ENCODE peak calls at places on chromosomes 7 and 10, in nine cellular contexts. G is AG20443; J is mesothelial cell of epicardium; S is left ventricle myocardium superior; B is stimulated activated naive B cell treated with anti-CD40 and anti-IgM and Interleukin-4, amounts not matched to agents 10 μg/mL and 1 μg/mL and 100 μg/mL, for 72 hours; I is PC-9; K is GM10248; W is epithelial cell of esophagus; N is cardiac muscle cell. U is an unnamed sample.

GRCh38 chr7:19020711-19021110 is 96.7 kb downstream of the TWIST1 start:
- DNase-seq in N (no peak), B (no peak), G (no peak), W (peak; percentile 85), I (peak; percentile 28), J (no peak), K (no peak), S (no peak), U (no peak)

GRCh38 chr7:51160990-51161615 is 155.5 kb downstream of the COBL start:
- DNase-seq in N (peak; percentile 87), K (peak; percentile 51), S (peak; percentile 74), J (peak; percentile 37), W (peak; percentile 70), B (peak; percentile 42), G (peak; percentile 79), I (peak; percentile 57), U (peak; percentile 87)

GRCh38 chr7:130289478-130289877 is 3.5 kb upstream of the CPA4 start:
- DNase-seq in G (no peak), B (no peak), S (no peak), W (no peak), I (no peak), K (no peak), J (no peak), N (no peak), U (no peak)

GRCh38 chr7:79272066-79272669 is 181.3 kb downstream of the MAGI2 start:
- DNase-seq in I (no peak), S (no peak), W (peak; percentile 60), K (peak; percentile 12), J (no peak), G (peak; percentile 31), N (peak; percentile 63), B (no peak), U (peak; percentile 57)

GRCh38 chr7:37518266-37518665 is 69.6 kb upstream of the ELMO1 start:
- DNase-seq in B (no peak), W (no peak), K (no peak), I (no peak), J (no peak), N (no peak), G (no peak), S (no peak), U (no peak)

GRCh38 chr10:18607979-18608378 is 43.4 kb downstream of the NSUN6 start:
- DNase-seq in I (peak; percentile 52), W (peak; percentile 59), G (no peak), J (no peak), N (no peak), S (no peak), B (no peak), K (no peak), U (peak; percentile 51)

GRCh38 chr10:72242675-72243074 is 26.6 kb upstream of the ASCC1 start:
- DNase-seq in G (peak; percentile 20), N (peak; percentile 98), W (no peak), K (no peak), S (peak; percentile 76), J (no peak), B (peak; percentile 66), I (no peak), U (peak; percentile 70)

GRCh38 chr7:111521660-111522059 is 40.6 kb downstream of the IMMP2L start:
- DNase-seq in I (no peak), J (no peak), S (no peak), K (no peak), G (no peak), B (no peak), N (no peak), W (no peak), U (no peak)

GRCh38 chr10:77649333-77650331 is 12.0 kb upstream of the KCNMA1 start:
- DNase-seq in I (no peak), N (no peak), K (no peak), G (no peak), W (no peak), J (no peak), B (no peak), S (no peak), U (no peak)

GRCh38 chr10:4847580-4848020 is 21.6 kb downstream of the AKR1E2 start:
- DNase-seq in S (no peak), N (peak; percentile 87), B (no peak), I (peak; percentile 94), J (no peak), W (peak; percentile 65), K (no peak), G (peak; percentile 77), U (no peak)

GRCh38 chr7:66837661-66838060 is 83.4 kb upstream of the TMEM248 start:
- DNase-seq in G (no peak), W (no peak), S (no peak), B (no peak), N (no peak), I (no peak), K (no peak), J (no peak), U (no peak)

GRCh38 chr10:44978570-44979280 is at the start of gene DEPP1:
- DNase-seq in J (peak; percentile 82), G (peak; percentile 77), B (no peak), S (peak; percentile 95), K (peak; percentile 56), W (peak; percentile 91), I (peak; percentile 96), N (peak; percentile 95), U (peak; percentile 98)

GRCh38 chr7:1059200-1060091 is 15.1 kb downstream of the GPR146 start:
- DNase-seq in N (peak; percentile 30), S (peak; percentile 54), W (peak; percentile 77), B (no peak), J (no peak), K (peak; percentile 61), G (no peak), I (no peak), U (peak; percentile 35)

GRCh38 chr7:55128693-55129394 is 110.0 kb downstream of the EGFR start:
- DNase-seq in K (no peak), S (peak; percentile 81), N (peak; percentile 85), J (no peak), B (no peak), G (no peak), W (no peak), I (peak; percentile 57), U (no peak)

GRCh38 chr7:23471090-23471859 is 984 bp upstream of the IGF2BP3 start:
- DNase-seq in G (no peak), B (peak; percentile 20), I (peak; percentile 86), J (peak; percentile 74), W (peak; percentile 65), N (peak; percentile 82), K (peak; percentile 83), S (no peak), U (peak; percentile 69)

GRCh38 chr7:28686418-28686800 is 271.7 kb downstream of the TRIL start:
- DNase-seq in I (peak; percentile 39), N (peak; percentile 69), S (no peak), G (peak; percentile 49), B (no peak), J (no peak), K (no peak), W (peak; percentile 68), U (peak; percentile 66)

GRCh38 chr7:128265156-128265905 is 24.3 kb downstream of the LEP start:
- DNase-seq in J (no peak), W (no peak), N (no peak), S (no peak), B (no peak), G (no peak), K (no peak), I (no peak), U (no peak)

GRCh38 chr10:119132521-119133345 is 28.8 kb downstream of the DENND10 start:
- DNase-seq in S (no peak), B (no peak), K (no peak), N (no peak), W (no peak), J (no peak), I (no peak), G (no peak), U (no peak)

GRCh38 chr10:6074489-6075301 is 12.5 kb upstream of the IL2RA start:
- DNase-seq in B (no peak), S (no peak), N (peak; percentile 84), J (no peak), I (no peak), K (no peak), W (peak; percentile 36), G (peak; percentile 58), U (no peak)

GRCh38 chr10:88038268-88038667 is 174.8 kb downstream of the PTEN start:
- DNase-seq in N (peak; percentile 92), W (no peak), K (no peak), J (no peak), I (peak; percentile 53), B (no peak), G (no peak), S (no peak), U (no peak)

GRCh38 chr7:55177068-55177530 is 158.3 kb downstream of the EGFR start:
- DNase-seq in N (no peak), J (no peak), K (no peak), S (no peak), I (no peak), W (no peak), G (peak; percentile 29), B (no peak), U (no peak)

GRCh38 chr7:26183545-26184282 is 16.8 kb downstream of the HNRNPA2B1 start:
- DNase-seq in W (no peak), B (no peak), J (no peak), G (no peak), S (no peak), N (no peak), I (no peak), K (no peak), U (no peak)

GRCh38 chr10:49222170-49222569 is 34.0 kb upstream of the TMEM273 start:
- DNase-seq in W (no peak), N (no peak), G (no peak), J (no peak), S (no peak), K (no peak), I (no peak), B (no peak), U (no peak)

GRCh38 chr7:134255814-134256213 is 60.9 kb downstream of the SLC35B4 start:
- DNase-seq in N (no peak), G (no peak), K (no peak), B (no peak), J (no peak), S (no peak), W (no peak), I (no peak), U (no peak)

GRCh38 chr7:107785170-107785569 is 17.9 kb downstream of the SLC26A3 start:
- DNase-seq in K (no peak), G (no peak), B (no peak), S (no peak), J (no peak), N (no peak), W (no peak), I (no peak), U (no peak)

GRCh38 chr10:132977076-132977475 is 34.7 kb upstream of the CFAP46 start:
- DNase-seq in N (no peak), S (peak; percentile 22), I (no peak), K (no peak), W (no peak), J (no peak), B (no peak), G (no peak), U (no peak)

GRCh38 chr7:31735991-31736982 is 49.3 kb downstream of the PPP1R17 start:
- DNase-seq in G (peak; percentile 77), I (peak; percentile 42), K (peak; percentile 44), B (no peak), N (peak; percentile 71), S (peak; percentile 42), J (peak; percentile 43), W (peak; percentile 75), U (peak; percentile 70)

GRCh38 chr10:121900443-121901174 is 27.2 kb downstream of the ATE1 start:
- DNase-seq in K (peak; percentile 60), B (no peak), S (no peak), G (peak; percentile 67), I (no peak), J (no peak), W (peak; percentile 68), N (peak; percentile 81), U (peak; percentile 76)

GRCh38 chr10:128287921-128288320 is 161.7 kb upstream of the MKI67 start:
- DNase-seq in I (no peak), S (no peak), N (no peak), W (no peak), J (no peak), G (no peak), K (no peak), B (no peak), U (no peak)

GRCh38 chr7:157668221-157668883 is 331.5 kb downstream of the DNAJB6 start:
- DNase-seq in K (no peak), N (no peak), S (no peak), J (no peak), B (no peak), W (no peak), G (no peak), I (no peak), U (peak; percentile 33)

GRCh38 chr10:118687472-118687871 is 67.3 kb downstream of the CACUL1 start:
- DNase-seq in K (no peak), I (no peak), S (no peak), G (no peak), B (no peak), N (no peak), W (no peak), J (no peak), U (no peak)

U was measured in lung microvascular endothelial cell.